ENCODE peak calls at places on chromosome 7, in six cellular contexts. L, D, T, A, F and S are unnamed samples.

GRCh38 chr7:27575647-27576046 is 87.0 kb downstream of the HIBADH start:
- DNase-seq in D (no peak), F (no peak), A (no peak), T (no peak), L (no peak), S (peak)

GRCh38 chr7:13336227-13336626 is 648.8 kb downstream of the ARL4A start:
- DNase-seq in F (peak), T (no peak), A (no peak), D (no peak), L (peak), S (no peak)

GRCh38 chr7:137850586-137850985 is 3.8 kb upstream of the DGKI start:
- DNase-seq in A (no peak), D (no peak), L (no peak), T (no peak), F (no peak), S (no peak)

GRCh38 chr7:148930335-148930734 is 46.2 kb upstream of the EZH2 start:
- DNase-seq in L (no peak), T (no peak), D (no peak), F (no peak), A (no peak), S (no peak)

GRCh38 chr7:29588900-29589696 is 25.5 kb downstream of the PRR15 start:
- DNase-seq in A (no peak), L (peak), T (peak), D (peak), F (peak), S (peak)

GRCh38 chr7:108071551-108071950 is 58.6 kb downstream of the LAMB4 start:
- DNase-seq in A (no peak), D (no peak), F (no peak), T (no peak), L (no peak), S (no peak)

GRCh38 chr7:47228386-47229014 is 353.4 kb downstream of the TNS3 start:
- DNase-seq in L (no peak), T (peak), F (peak), A (no peak), D (no peak), S (no peak)

GRCh38 chr7:139651308-139651707 is 126.5 kb downstream of the HIPK2 start:
- DNase-seq in T (no peak), F (peak), D (no peak), A (no peak), L (no peak), S (no peak)

GRCh38 chr7:140079121-140079536 is 16.4 kb upstream of the PARP12 start:
- DNase-seq in T (peak), A (no peak), D (no peak), L (peak), F (peak), S (peak)

GRCh38 chr7:74479961-74480829 is 26.5 kb downstream of the GTF2IRD1 start:
- DNase-seq in L (peak), A (peak), F (no peak), D (peak), T (no peak), S (peak)

GRCh38 chr7:77765906-77766800 is 32.1 kb downstream of the TMEM60 start:
- DNase-seq in F (no peak), D (no peak), L (peak), T (no peak), A (no peak), S (no peak)

GRCh38 chr7:48426966-48427555 is 255.8 kb downstream of the ABCA13 start:
- DNase-seq in T (peak), D (no peak), A (no peak), L (peak), F (peak), S (no peak)

GRCh38 chr7:4707980-4708411 is 25.9 kb downstream of the FOXK1 start:
- DNase-seq in D (no peak), L (no peak), T (no peak), F (no peak), A (no peak), S (no peak)

GRCh38 chr7:4711634-4712033 is 29.5 kb downstream of the FOXK1 start:
- DNase-seq in F (no peak), A (no peak), T (no peak), D (no peak), L (no peak), S (no peak)

GRCh38 chr7:4711093-4711492 is 29.0 kb downstream of the FOXK1 start:
- DNase-seq in A (no peak), L (no peak), D (no peak), F (no peak), T (no peak), S (no peak)

GRCh38 chr7:4707134-4707651 is 25.1 kb downstream of the FOXK1 start:
- DNase-seq in A (no peak), F (no peak), T (no peak), D (no peak), L (no peak), S (peak)

GRCh38 chr7:4709187-4709586 is 27.1 kb downstream of the FOXK1 start:
- DNase-seq in L (no peak), D (no peak), T (no peak), F (no peak), A (no peak), S (peak)
- TF ChIP-seq CTCF in L (no peak), D (no peak), T (no peak), F (no peak), A (peak), S (peak)

GRCh38 chr7:21299766-21300165 is 128.1 kb upstream of the SP4 start:
- DNase-seq in A (no peak), F (no peak), D (no peak), L (no peak), T (no peak), S (no peak)

GRCh38 chr7:21293771-21294170 is 134.1 kb upstream of the SP4 start:
- DNase-seq in F (peak), L (no peak), T (no peak), A (no peak), D (no peak), S (no peak)
- TF ChIP-seq CTCF in F (no peak), L (no peak), T (no peak), A (no peak), D (no peak), S (no peak)

GRCh38 chr7:134458806-134459698 is at the start of gene AKR1B1:
- DNase-seq in A (peak), T (peak), D (peak), L (peak), F (no peak), S (peak)
- TF ChIP-seq CTCF in A (peak), T (peak), D (peak), L (peak), F (no peak), S (peak)

GRCh38 chr7:128322040-128322643 is 21.6 kb downstream of the RBM28 start:
- DNase-seq in A (no peak), L (peak), F (peak), T (peak), D (no peak), S (no peak)
- TF ChIP-seq CTCF in A (peak), L (peak), F (peak), T (peak), D (peak), S (no peak)

GRCh38 chr7:25840209-25840792 is 311.7 kb upstream of the NFE2L3 start:
- DNase-seq in D (no peak), A (no peak), L (no peak), T (no peak), F (no peak), S (no peak)

GRCh38 chr7:25835191-25835590 is 316.8 kb upstream of the NFE2L3 start:
- DNase-seq in F (no peak), T (no peak), A (no peak), L (peak), D (no peak), S (no peak)

GRCh38 chr7:25841575-25841974 is 310.4 kb upstream of the NFE2L3 start:
- DNase-seq in A (no peak), T (no peak), F (no peak), D (no peak), L (no peak), S (no peak)

GRCh38 chr7:25842201-25842726 is 309.7 kb upstream of the NFE2L3 start:
- DNase-seq in F (no peak), L (no peak), D (no peak), A (no peak), T (no peak), S (no peak)

GRCh38 chr7:25839084-25839769 is 312.8 kb upstream of the NFE2L3 start:
- DNase-seq in T (no peak), A (no peak), F (peak), L (no peak), D (no peak), S (no peak)
- TF ChIP-seq CTCF in T (peak), A (peak), F (peak), L (peak), D (no peak), S (peak)